ENCODE peak calls at places on chromosomes 13 and 19, in nine cellular contexts. H, P, L, B, I, X, E, J and F are unnamed samples.

GRCh38 chr13:77375554-77375953 is 48.7 kb upstream of the MYCBP2 start:
- DNase-seq in B (no peak), P (no peak), L (peak), I (no peak), J (no peak), H (no peak), X (no peak), E (no peak), F (no peak)

GRCh38 chr19:8397291-8397690 is 7.1 kb downstream of the RAB11B start:
- DNase-seq in B (no peak), X (no peak), L (no peak), I (no peak), J (no peak), E (no peak), H (no peak), P (no peak), F (no peak)

GRCh38 chr13:95481051-95481775 is 71.3 kb upstream of the CLDN10 start:
- DNase-seq in P (no peak), B (no peak), J (no peak), L (peak), I (no peak), X (no peak), H (no peak), E (no peak), F (no peak)

GRCh38 chr13:30153871-30154426 is 153.4 kb downstream of the KATNAL1 start:
- DNase-seq in E (no peak), B (peak), X (no peak), H (no peak), J (peak), I (no peak), P (no peak), L (peak), F (peak)

GRCh38 chr13:106036870-106037269 is 498.6 kb downstream of the EFNB2 start:
- DNase-seq in I (no peak), X (no peak), E (no peak), P (no peak), H (peak), B (peak), J (no peak), L (no peak), F (peak)

GRCh38 chr19:8335343-8336071 is 7.6 kb downstream of the KANK3 start:
- DNase-seq in X (no peak), P (no peak), I (peak), L (peak), J (no peak), H (peak), B (no peak), E (peak), F (peak)

GRCh38 chr19:30498707-30499106 is 126.5 kb downstream of the ZNF536 start:
- DNase-seq in J (no peak), L (peak), I (no peak), B (peak), X (no peak), H (no peak), P (no peak), E (no peak), F (peak)

GRCh38 chr19:17095141-17095919 is 19.8 kb downstream of the MYO9B start:
- DNase-seq in X (no peak), E (no peak), P (no peak), I (peak), H (no peak), B (no peak), L (peak), J (peak), F (no peak)

GRCh38 chr13:107883561-107884175 is 331.7 kb downstream of the LIG4 start:
- DNase-seq in E (no peak), P (no peak), B (no peak), J (no peak), L (peak), H (no peak), X (no peak), I (no peak), F (no peak)

GRCh38 chr19:9673912-9674668 is 810 bp downstream of the ZNF562 start:
- DNase-seq in X (peak), H (peak), J (no peak), P (no peak), I (peak), L (peak), B (no peak), E (no peak), F (peak)

GRCh38 chr13:25927966-25928365 is 123.8 kb downstream of the SHISA2 start:
- DNase-seq in P (no peak), E (no peak), I (no peak), B (no peak), L (no peak), J (no peak), H (no peak), X (no peak), F (no peak)

GRCh38 chr19:44756089-44756562 is 7.6 kb downstream of the BCL3 start:
- DNase-seq in L (no peak), J (no peak), B (no peak), H (no peak), P (no peak), X (no peak), E (no peak), I (no peak), F (no peak)

GRCh38 chr19:51796195-51796679 is 1.3 kb downstream of the FPR3 start:
- DNase-seq in L (no peak), P (no peak), J (no peak), E (no peak), I (no peak), X (no peak), H (no peak), B (no peak), F (no peak)

GRCh38 chr13:37534181-37534580 is 64.4 kb downstream of the POSTN start:
- DNase-seq in J (no peak), I (no peak), B (no peak), P (no peak), L (peak), H (no peak), E (no peak), X (no peak), F (no peak)

GRCh38 chr13:22009500-22009899 is 338.6 kb downstream of the FGF9 start:
- DNase-seq in J (no peak), H (no peak), P (no peak), L (no peak), I (no peak), X (no peak), E (no peak), B (no peak), F (no peak)

GRCh38 chr19:30479231-30479630 is 107.0 kb downstream of the ZNF536 start:
- DNase-seq in J (peak), I (no peak), X (no peak), B (no peak), L (peak), H (no peak), P (no peak), E (no peak), F (no peak)

GRCh38 chr19:17605761-17606745 is 50.6 kb downstream of the COLGALT1 start:
- DNase-seq in J (peak), X (peak), L (peak), I (peak), P (peak), E (peak), B (peak), H (peak), F (peak)

GRCh38 chr13:93466502-93467036 is 240.0 kb downstream of the GPC6 start:
- DNase-seq in E (no peak), J (no peak), X (no peak), P (no peak), H (no peak), I (no peak), B (no peak), L (no peak), F (no peak)

GRCh38 chr19:16373539-16373938 is 48.9 kb downstream of the KLF2 start:
- DNase-seq in L (peak), B (no peak), X (no peak), E (no peak), H (no peak), J (no peak), I (no peak), P (no peak), F (no peak)

GRCh38 chr13:45119469-45119989 is 781 bp upstream of the GTF2F2 start:
- DNase-seq in X (peak), E (peak), P (peak), H (no peak), J (peak), I (no peak), L (peak), B (peak), F (no peak)

GRCh38 chr13:26679411-26679810 is 81.2 kb downstream of the GPR12 start:
- DNase-seq in P (no peak), B (no peak), I (no peak), H (no peak), E (no peak), J (no peak), L (peak), X (no peak), F (no peak)

GRCh38 chr13:32790731-32791130 is 204.5 kb downstream of the PDS5B start:
- DNase-seq in H (peak), P (no peak), E (no peak), X (no peak), L (peak), J (peak), I (no peak), B (peak), F (peak)

GRCh38 chr13:113588394-113589111 is 4.0 kb downstream of the TFDP1 start:
- DNase-seq in P (no peak), J (no peak), X (no peak), L (no peak), B (no peak), H (no peak), E (no peak), I (no peak), F (no peak)

GRCh38 chr19:34120846-34121639 is 51.3 kb upstream of the LSM14A start:
- DNase-seq in E (peak), I (no peak), H (peak), P (peak), B (peak), J (peak), L (peak), X (peak), F (peak)

DNA sequence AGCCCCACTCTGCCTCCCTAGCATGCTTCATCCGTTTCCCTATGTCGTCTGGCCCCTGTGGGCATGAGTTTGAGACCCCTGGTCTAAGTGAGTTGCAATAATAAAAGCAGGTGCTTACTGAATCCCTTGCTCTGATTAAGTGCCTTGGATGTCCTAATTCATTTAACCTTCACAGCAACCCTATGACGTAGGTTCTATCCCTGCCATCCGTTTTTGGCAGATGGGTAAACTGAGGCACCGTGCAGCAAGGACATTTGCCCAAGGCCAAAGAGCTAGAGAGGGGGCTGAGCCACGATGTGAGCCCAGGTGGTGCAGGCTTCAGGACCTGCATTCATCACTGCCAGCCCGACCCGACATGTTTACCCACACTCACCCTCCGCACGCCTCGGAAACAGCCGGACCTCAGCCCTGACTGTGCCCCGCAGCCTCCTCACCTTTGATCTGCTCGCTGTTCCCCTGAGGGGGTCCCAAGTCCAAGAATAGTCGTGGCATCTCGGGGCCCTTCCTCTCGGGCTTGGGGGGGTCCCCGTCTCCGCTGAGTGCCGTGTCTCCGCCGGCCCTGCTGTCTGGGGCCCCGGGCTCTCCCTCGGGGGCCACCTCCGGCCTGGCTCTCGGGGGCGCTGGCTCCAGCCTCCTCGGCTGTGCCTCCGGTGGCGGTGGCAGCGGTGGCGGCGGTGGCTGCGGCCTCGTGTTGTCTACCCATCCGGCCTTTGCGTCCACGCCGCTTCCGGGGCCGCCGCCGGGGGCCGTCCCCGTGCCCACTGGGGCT is 14.5 kb downstream of the LMTK3 start:
- DNase-seq in L (no peak), E (no peak), H (no peak), P (no peak), J (no peak), I (no peak), B (no peak), X (no peak), F (peak)
- H3K27ac ChIP-seq in L (no peak), E (no peak), H (no peak), P (no peak), J (no peak), I (no peak), B (no peak), X (no peak), F (no peak)

DNA sequence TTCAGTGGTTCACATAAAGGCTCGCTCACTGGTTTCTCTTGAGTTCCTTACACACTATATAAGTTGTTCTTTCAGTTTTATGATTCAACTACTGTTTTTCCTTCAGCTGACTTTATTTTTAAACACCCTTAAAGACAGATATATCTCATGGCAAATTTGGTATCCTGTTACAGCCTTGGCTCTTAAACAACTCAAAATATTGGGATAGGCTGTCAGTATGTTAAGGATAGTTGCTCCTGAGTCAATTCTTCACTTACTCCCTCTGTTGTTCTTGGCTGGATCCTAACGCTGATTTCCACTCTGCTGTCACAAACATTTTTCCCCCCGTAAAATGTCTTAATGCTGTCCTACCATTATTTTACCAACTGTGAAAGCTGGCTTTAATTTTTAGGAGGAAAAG is 1.2 kb downstream of the KCNRG start:
- DNase-seq in J (no peak), P (no peak), X (no peak), H (no peak), E (no peak), I (no peak), L (no peak), B (no peak), F (no peak)
- H3K4me2 ChIP-seq in J (no peak), P (no peak), X (no peak), H (no peak), E (no peak), I (no peak), L (no peak), B (no peak), F (peak)

GRCh38 chr19:6127716-6128335 is 7.6 kb upstream of the ACSBG2 start:
- DNase-seq in X (no peak), B (no peak), E (no peak), L (peak), H (no peak), I (no peak), P (no peak), J (no peak), F (no peak)
- H3K27ac ChIP-seq in X (no peak), B (no peak), E (no peak), L (no peak), H (no peak), I (no peak), P (no peak), J (no peak), F (no peak)

GRCh38 chr13:112074139-112074710 is 7.3 kb downstream of the SOX1 start:
- DNase-seq in E (no peak), X (no peak), I (no peak), P (no peak), H (no peak), L (no peak), B (peak), J (no peak), F (no peak)

GRCh38 chr13:112071902-112072530 is 5.1 kb downstream of the SOX1 start:
- DNase-seq in J (no peak), H (no peak), B (peak), X (no peak), E (no peak), L (no peak), P (no peak), I (no peak), F (peak)

GRCh38 chr13:112071011-112071901 is 4.3 kb downstream of the SOX1 start:
- DNase-seq in J (no peak), X (no peak), E (no peak), H (no peak), L (no peak), B (peak), I (no peak), P (no peak), F (no peak)

GRCh38 chr13:112073245-112074138 is 6.5 kb downstream of the SOX1 start:
- DNase-seq in J (no peak), E (no peak), I (no peak), P (no peak), B (peak), L (no peak), X (no peak), H (no peak), F (peak)

GRCh38 chr13:112072531-112073244 is 5.7 kb downstream of the SOX1 start:
- DNase-seq in B (peak), P (no peak), J (no peak), I (no peak), E (no peak), H (no peak), L (no peak), X (no peak), F (peak)
- H3K4me2 ChIP-seq in B (peak), P (no peak), J (peak), I (no peak), E (no peak), H (peak), L (no peak), X (no peak), F (peak)